ENCODE peak calls at places on chromosomes 13 and 19, in seven cellular contexts. N, F, C, D, P, S and E are unnamed samples.
A peak's percentile ranks its signal among the peaks of the same experiment; 100 is the strongest.

GRCh38 chr13:104143760-104144406 is 1077.7 kb upstream of the SLC10A2 start:
- DNase-seq in N (no peak), F (no peak), C (no peak), D (no peak), P (peak; percentile 45), S (no peak), E (no peak)

GRCh38 chr19:47633516-47633915 is 24.6 kb downstream of the BICRA start:
- DNase-seq in N (no peak), F (no peak), C (no peak), D (no peak), P (no peak), S (no peak), E (no peak)

GRCh38 chr19:1970806-1971502 is 30.0 kb downstream of the CSNK1G2 start:
- DNase-seq in N (no peak), F (no peak), C (no peak), D (peak; percentile 73), P (no peak), S (no peak), E (no peak)

GRCh38 chr19:32373614-32374295 is 28.3 kb downstream of the ZNF507 start:
- DNase-seq in N (peak; percentile 42), F (no peak), C (peak; percentile 63), D (no peak), P (no peak), S (no peak), E (no peak)

GRCh38 chr13:50353651-50354415 is 338.6 kb downstream of the KCNRG start:
- DNase-seq in N (no peak), F (no peak), C (no peak), D (no peak), P (no peak), S (no peak), E (peak; percentile 85)

GRCh38 chr13:27679896-27680295 is 58.2 kb downstream of the POLR1D start:
- DNase-seq in N (no peak), F (no peak), C (no peak), D (no peak), P (no peak), S (no peak), E (no peak)

GRCh38 chr13:27482996-27483395 is 32.6 kb upstream of the MTIF3 start:
- DNase-seq in N (peak; percentile 43), F (no peak), C (no peak), D (no peak), P (no peak), S (no peak), E (no peak)

GRCh38 chr19:40687525-40688016 is 2.9 kb downstream of the NUMBL start:
- DNase-seq in N (peak; percentile 82), F (peak; percentile 93), C (no peak), D (no peak), P (no peak), S (peak; percentile 84), E (peak; percentile 96)

GRCh38 chr13:48448963-48449614 is 36.2 kb upstream of the LPAR6 start:
- DNase-seq in N (no peak), F (no peak), C (no peak), D (no peak), P (no peak), S (no peak), E (no peak)

GRCh38 chr13:108087813-108088212 is 127.5 kb downstream of the LIG4 start:
- DNase-seq in N (no peak), F (no peak), C (no peak), D (no peak), P (no peak), S (no peak), E (no peak)

GRCh38 chr19:6115992-6116391 is 5.7 kb upstream of the RFX2 start:
- DNase-seq in N (no peak), F (no peak), C (no peak), D (no peak), P (no peak), S (no peak), E (no peak)

GRCh38 chr13:21435710-21436151 is 23.4 kb downstream of the ZDHHC20 start:
- DNase-seq in N (peak; percentile 63), F (peak; percentile 63), C (no peak), D (no peak), P (no peak), S (peak; percentile 88), E (no peak)

GRCh38 chr19:10460714-10461046 is 40.3 kb downstream of the PDE4A start:
- DNase-seq in N (no peak), F (no peak), C (no peak), D (no peak), P (no peak), S (no peak), E (no peak)

GRCh38 chr19:10467104-10467706 is 36.0 kb downstream of the KEAP1 start:
- DNase-seq in N (no peak), F (no peak), C (no peak), D (peak; percentile 52), P (no peak), S (no peak), E (no peak)

GRCh38 chr19:10464456-10464855 is 38.7 kb downstream of the KEAP1 start:
- DNase-seq in N (no peak), F (no peak), C (no peak), D (no peak), P (no peak), S (no peak), E (no peak)

GRCh38 chr19:10462557-10462956 is 40.6 kb downstream of the KEAP1 start:
- DNase-seq in N (no peak), F (no peak), C (no peak), D (no peak), P (no peak), S (no peak), E (no peak)

DNA sequence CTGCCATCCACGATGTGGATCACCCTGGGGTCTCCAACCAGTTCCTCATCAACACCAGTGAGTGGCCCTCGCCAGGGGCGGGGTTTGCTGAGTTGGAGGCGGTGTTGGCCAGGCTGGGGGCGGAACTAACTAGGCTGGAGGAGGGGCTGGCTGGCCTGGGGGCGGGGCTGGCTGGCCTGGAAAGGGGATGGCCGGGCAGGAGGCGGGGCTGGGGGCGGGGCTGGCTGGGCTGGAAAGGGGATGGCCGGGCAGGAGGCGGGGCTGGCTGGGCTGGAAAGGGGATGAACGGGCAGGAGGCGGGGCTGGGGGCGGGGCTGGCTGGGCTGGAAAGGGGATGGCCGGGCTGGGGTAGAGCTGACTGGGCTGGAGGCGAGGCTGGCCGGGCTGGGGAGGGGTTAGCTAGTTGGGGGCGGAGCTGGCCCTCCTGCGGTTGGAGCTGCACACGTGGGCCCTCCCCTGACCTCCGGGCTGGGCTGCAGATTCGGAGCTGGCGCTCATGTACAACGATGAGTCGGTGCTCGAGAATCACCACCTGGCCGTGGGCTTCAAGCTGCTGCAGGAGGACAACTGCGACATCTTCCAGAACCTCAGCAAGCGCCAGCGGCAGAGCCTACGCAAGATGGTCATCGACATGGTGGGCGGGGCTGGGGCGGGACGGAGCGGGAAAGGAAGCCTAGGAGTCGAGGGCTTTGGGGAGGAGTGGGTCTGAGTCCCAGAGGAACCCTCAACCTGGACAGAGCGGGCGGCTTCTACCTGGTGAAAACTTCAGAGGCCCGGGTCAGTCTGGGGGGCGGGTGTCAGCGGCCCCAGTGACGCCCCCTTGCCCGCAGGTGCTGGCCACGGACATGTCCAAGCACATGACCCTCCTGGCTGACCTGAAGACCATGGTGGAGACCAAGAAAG is 41.0 kb downstream of the PDE4A start:
- DNase-seq in N (peak; percentile 96), F (peak; percentile 98), C (peak; percentile 91), D (peak; percentile 98), P (peak; percentile 100), S (peak; percentile 96), E (peak; percentile 99)
- TF ChIP-seq POLR2AphosphoS5 in N (no peak), F (no peak), C (no peak), D (no peak), P (peak; percentile 27), S (peak; percentile 29), E (no peak)

GRCh38 chr13:32910530-32910929 is 105.7 kb upstream of the KL start:
- DNase-seq in N (no peak), F (no peak), C (no peak), D (no peak), P (no peak), S (no peak), E (no peak)

GRCh38 chr13:32905864-32906180 is 110.4 kb upstream of the KL start:
- DNase-seq in N (peak; percentile 10), F (peak; percentile 78), C (no peak), D (no peak), P (no peak), S (no peak), E (no peak)

GRCh38 chr13:32917504-32917903 is 98.7 kb upstream of the KL start:
- DNase-seq in N (no peak), F (no peak), C (no peak), D (no peak), P (no peak), S (no peak), E (no peak)

GRCh38 chr13:32914686-32915085 is 101.5 kb upstream of the KL start:
- DNase-seq in N (no peak), F (no peak), C (no peak), D (no peak), P (no peak), S (no peak), E (no peak)

DNA sequence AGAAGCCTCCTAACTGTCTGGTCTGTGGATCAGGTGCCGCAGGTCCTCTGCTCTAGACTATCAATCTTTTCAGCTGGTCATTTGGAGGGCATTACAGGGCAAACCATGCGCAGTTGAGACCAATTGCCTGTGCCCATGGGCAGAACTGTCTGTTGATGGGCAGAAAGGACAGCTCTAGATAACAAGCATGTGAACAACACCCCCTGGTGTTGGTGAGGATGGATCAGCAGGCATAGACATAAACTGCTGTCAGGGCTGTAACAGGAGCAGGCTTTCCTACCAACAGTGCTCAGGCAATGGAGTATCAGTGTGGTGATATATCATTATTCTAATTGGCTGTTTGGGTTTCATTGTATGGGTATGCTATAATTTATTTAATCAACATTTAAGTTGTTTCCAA is 104.7 kb upstream of the KL start:
- DNase-seq in N (no peak), F (no peak), C (no peak), D (no peak), P (no peak), S (no peak), E (no peak)
- TF ChIP-seq CTCF in N (peak; percentile 21), F (no peak), C (no peak), D (no peak), P (peak; percentile 80), S (no peak), E (peak; percentile 25)

GRCh38 chr19:13833330-13834265 is 38.4 kb downstream of the ZSWIM4 start:
- DNase-seq in N (peak; percentile 97), F (peak; percentile 99), C (peak; percentile 97), D (peak; percentile 99), P (peak; percentile 99), S (peak; percentile 95), E (peak; percentile 98)
- TF ChIP-seq POLR2AphosphoS5 in N (peak; percentile 83), F (peak; percentile 66), C (peak; percentile 8), D (peak; percentile 77), P (peak; percentile 28), S (peak; percentile 93), E (peak; percentile 79)

DNA sequence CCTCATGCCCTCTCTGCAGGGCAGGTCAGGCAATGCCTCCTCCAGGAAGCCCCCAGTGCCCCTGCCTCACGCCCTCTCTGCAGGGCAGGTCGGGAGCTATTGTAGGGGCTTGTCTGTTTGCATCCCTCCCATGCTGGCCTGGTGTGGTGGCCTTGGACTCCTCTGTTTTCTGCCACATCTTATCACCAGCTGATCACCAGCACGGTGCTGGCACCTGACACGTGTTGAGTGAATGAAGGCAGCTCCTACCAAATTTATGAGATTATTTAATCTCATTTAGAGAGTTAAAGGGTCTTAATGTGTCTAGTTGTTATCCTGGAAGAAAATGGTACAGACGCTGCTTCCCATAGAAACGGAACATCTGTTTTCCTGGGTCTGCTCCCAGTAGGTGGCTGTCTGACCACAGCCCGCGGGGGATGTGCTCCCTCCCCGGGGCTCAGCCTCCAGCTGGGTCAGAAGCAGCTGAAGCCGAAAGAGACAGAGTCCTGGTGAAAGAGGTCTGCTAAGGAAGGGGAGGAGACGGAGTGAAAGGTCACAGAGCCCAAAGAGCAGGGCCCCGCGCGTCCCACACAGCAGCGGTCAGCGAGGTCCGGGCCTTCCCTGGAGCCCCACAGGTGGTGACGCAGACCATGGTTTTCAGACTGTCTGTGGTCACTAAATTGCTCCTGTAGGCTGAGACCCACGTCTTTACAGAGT is 51.7 kb upstream of the C13orf46 start:
- DNase-seq in N (peak; percentile 60), F (peak; percentile 83), C (no peak), D (peak; percentile 57), P (no peak), S (no peak), E (no peak)
- TF ChIP-seq CTCF in N (no peak), F (no peak), C (no peak), D (no peak), P (no peak), S (no peak), E (no peak)